ENCODE peak calls at places on chromosomes 6 and 20, in eight cellular contexts. One of them, this sample, is unnamed.
A peak's percentile ranks its signal among the peaks of the same experiment; 100 is the strongest.

GRCh38 chr20:58342104-58342945 is 32.8 kb downstream of the RAB22A start:
- DNase-seq in MM.1S: no peak
- DNase-seq in GM23338: no peak
- DNase-seq in PC-3: peak; percentile 97
- DNase-seq in GM23248: peak; percentile 78
- DNase-seq in neural progenitor cell: no peak
- DNase-seq in hepatocyte: no peak
- DNase-seq in HCT116: no peak
- DNase-seq in this sample: no peak

GRCh38 chr6:56435754-56436153 is 188.4 kb upstream of the COL21A1 start:
- DNase-seq in MM.1S: no peak
- DNase-seq in GM23338: no peak
- DNase-seq in PC-3: no peak
- DNase-seq in GM23248: no peak
- DNase-seq in neural progenitor cell: no peak
- DNase-seq in hepatocyte: no peak
- DNase-seq in HCT116: no peak
- DNase-seq in this sample: no peak

GRCh38 chr6:33595001-33595846 is 15.1 kb upstream of the BAK1 start:
- DNase-seq in MM.1S: no peak
- DNase-seq in GM23338: no peak
- DNase-seq in PC-3: peak; percentile 15
- DNase-seq in GM23248: peak; percentile 72
- DNase-seq in neural progenitor cell: peak; percentile 37
- DNase-seq in hepatocyte: no peak
- DNase-seq in HCT116: no peak
- DNase-seq in this sample: no peak

GRCh38 chr6:134741193-134741521 is 208.7 kb downstream of the ALDH8A1 start:
- DNase-seq in MM.1S: no peak
- DNase-seq in GM23338: peak; percentile 52
- DNase-seq in PC-3: peak; percentile 18
- DNase-seq in GM23248: no peak
- DNase-seq in neural progenitor cell: peak; percentile 32
- DNase-seq in hepatocyte: no peak
- DNase-seq in HCT116: no peak
- DNase-seq in this sample: peak; percentile 9

GRCh38 chr20:35730583-35731468 is 11.2 kb downstream of the RBM39 start:
- DNase-seq in MM.1S: no peak
- DNase-seq in GM23338: no peak
- DNase-seq in PC-3: no peak
- DNase-seq in GM23248: no peak
- DNase-seq in neural progenitor cell: no peak
- DNase-seq in hepatocyte: no peak
- DNase-seq in HCT116: no peak
- DNase-seq in this sample: no peak

GRCh38 chr6:153183925-153184324 is 52.8 kb upstream of the RGS17 start:
- DNase-seq in MM.1S: no peak
- DNase-seq in GM23338: no peak
- DNase-seq in PC-3: no peak
- DNase-seq in GM23248: no peak
- DNase-seq in neural progenitor cell: no peak
- DNase-seq in hepatocyte: no peak
- DNase-seq in HCT116: no peak
- DNase-seq in this sample: no peak

GRCh38 chr6:106608080-106608668 is 21.1 kb downstream of the RTN4IP1 start:
- DNase-seq in MM.1S: peak; percentile 72
- DNase-seq in GM23338: peak; percentile 89
- DNase-seq in PC-3: peak; percentile 76
- DNase-seq in GM23248: peak; percentile 64
- DNase-seq in neural progenitor cell: peak; percentile 65
- DNase-seq in hepatocyte: peak; percentile 70
- DNase-seq in HCT116: peak; percentile 64
- DNase-seq in this sample: peak; percentile 82

GRCh38 chr6:111486921-111487320 is 3.9 kb upstream of the REV3L start:
- DNase-seq in MM.1S: no peak
- DNase-seq in GM23338: no peak
- DNase-seq in PC-3: no peak
- DNase-seq in GM23248: no peak
- DNase-seq in neural progenitor cell: no peak
- DNase-seq in hepatocyte: no peak
- DNase-seq in HCT116: no peak
- DNase-seq in this sample: no peak

GRCh38 chr20:60060593-60060992 is 102.4 kb downstream of the CDH26 start:
- DNase-seq in MM.1S: no peak
- DNase-seq in GM23338: no peak
- DNase-seq in PC-3: no peak
- DNase-seq in GM23248: no peak
- DNase-seq in neural progenitor cell: no peak
- DNase-seq in hepatocyte: peak; percentile 41
- DNase-seq in HCT116: no peak
- DNase-seq in this sample: no peak

DNA sequence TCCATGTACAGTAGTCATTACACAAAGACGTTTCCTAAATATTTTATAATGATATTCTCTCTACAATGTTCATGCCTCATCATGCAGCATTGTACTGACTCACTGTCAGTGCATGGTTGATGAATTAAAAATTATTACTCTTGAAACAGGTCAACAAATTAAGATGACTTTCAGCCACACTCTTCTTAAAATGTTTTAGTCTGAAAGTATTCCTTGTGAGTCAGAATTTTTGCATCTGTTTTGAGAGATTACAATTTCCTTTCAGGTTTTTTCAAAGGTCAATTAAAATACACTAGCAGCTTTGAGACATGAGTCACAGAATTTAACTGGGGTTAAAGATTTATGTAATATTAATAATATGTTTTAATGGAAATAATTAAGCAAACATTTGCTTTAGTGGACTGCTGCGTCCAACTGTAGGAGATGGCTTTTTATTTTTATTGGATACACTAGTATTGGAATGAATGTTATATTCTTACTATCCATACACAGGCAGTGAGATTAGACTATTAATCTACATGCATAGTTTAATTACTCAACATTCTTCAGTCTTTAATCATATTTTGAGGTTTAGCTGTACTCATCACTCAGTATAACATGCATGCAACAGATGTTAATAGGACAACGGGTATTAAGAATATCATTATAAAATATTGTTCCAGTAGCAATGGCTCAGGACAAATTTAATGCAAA is 9.7 kb downstream of the COL12A1 start:
- DNase-seq in MM.1S: no peak
- DNase-seq in GM23338: no peak
- DNase-seq in PC-3: peak; percentile 57
- DNase-seq in GM23248: peak; percentile 79
- DNase-seq in neural progenitor cell: no peak
- DNase-seq in hepatocyte: no peak
- DNase-seq in HCT116: no peak
- DNase-seq in this sample: no peak
- TF ChIP-seq EZH2phosphoT487 in MM.1S: no peak
- TF ChIP-seq EZH2phosphoT487 in GM23338: no peak
- TF ChIP-seq EZH2phosphoT487 in PC-3: no peak
- TF ChIP-seq EZH2phosphoT487 in GM23248: peak; percentile 59
- TF ChIP-seq EZH2phosphoT487 in neural progenitor cell: no peak
- TF ChIP-seq EZH2phosphoT487 in hepatocyte: no peak
- TF ChIP-seq EZH2phosphoT487 in HCT116: no peak
- TF ChIP-seq EZH2phosphoT487 in this sample: no peak

GRCh38 chr6:101878554-101879276 is 485.2 kb downstream of the GRIK2 start:
- DNase-seq in MM.1S: no peak
- DNase-seq in GM23338: no peak
- DNase-seq in PC-3: no peak
- DNase-seq in GM23248: no peak
- DNase-seq in neural progenitor cell: no peak
- DNase-seq in hepatocyte: peak; percentile 7
- DNase-seq in HCT116: no peak
- DNase-seq in this sample: no peak
- TF ChIP-seq EZH2phosphoT487 in MM.1S: no peak
- TF ChIP-seq EZH2phosphoT487 in GM23338: no peak
- TF ChIP-seq EZH2phosphoT487 in PC-3: no peak
- TF ChIP-seq EZH2phosphoT487 in GM23248: no peak
- TF ChIP-seq EZH2phosphoT487 in neural progenitor cell: no peak
- TF ChIP-seq EZH2phosphoT487 in hepatocyte: no peak
- TF ChIP-seq EZH2phosphoT487 in HCT116: no peak
- TF ChIP-seq EZH2phosphoT487 in this sample: no peak

DNA sequence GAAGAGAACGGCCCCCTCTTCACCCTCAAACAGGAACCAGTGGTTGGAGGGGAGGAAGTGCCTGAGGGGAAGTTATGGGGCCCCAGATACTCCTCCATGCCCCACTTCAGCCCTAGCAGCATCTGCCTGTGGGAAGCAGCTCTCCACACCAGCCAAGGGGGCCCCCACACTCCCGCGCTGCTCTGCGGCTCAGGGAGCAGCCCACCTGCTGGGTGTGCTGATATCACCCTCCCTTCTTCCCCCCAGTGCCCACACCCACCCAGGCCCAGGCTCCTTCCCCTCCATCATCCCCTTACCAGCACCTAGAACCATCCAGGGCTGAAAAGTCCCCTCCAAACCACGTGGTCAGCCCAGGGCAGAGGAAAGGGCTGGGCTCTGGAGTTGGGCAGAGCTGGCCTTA is 519 bp downstream of the LST1 start:
- DNase-seq in MM.1S: no peak
- DNase-seq in GM23338: no peak
- DNase-seq in PC-3: no peak
- DNase-seq in GM23248: no peak
- DNase-seq in neural progenitor cell: no peak
- DNase-seq in hepatocyte: no peak
- DNase-seq in HCT116: no peak
- DNase-seq in this sample: peak; percentile 57
- TF ChIP-seq EZH2phosphoT487 in MM.1S: no peak
- TF ChIP-seq EZH2phosphoT487 in GM23338: no peak
- TF ChIP-seq EZH2phosphoT487 in PC-3: no peak
- TF ChIP-seq EZH2phosphoT487 in GM23248: no peak
- TF ChIP-seq EZH2phosphoT487 in neural progenitor cell: no peak
- TF ChIP-seq EZH2phosphoT487 in hepatocyte: no peak
- TF ChIP-seq EZH2phosphoT487 in HCT116: no peak
- TF ChIP-seq EZH2phosphoT487 in this sample: no peak

GRCh38 chr6:141607956-141608355 is 524.8 kb upstream of the GJE1 start:
- DNase-seq in MM.1S: no peak
- DNase-seq in GM23338: no peak
- DNase-seq in PC-3: no peak
- DNase-seq in GM23248: no peak
- DNase-seq in neural progenitor cell: no peak
- DNase-seq in hepatocyte: no peak
- DNase-seq in HCT116: no peak
- DNase-seq in this sample: no peak
- TF ChIP-seq EZH2phosphoT487 in MM.1S: no peak
- TF ChIP-seq EZH2phosphoT487 in GM23338: no peak
- TF ChIP-seq EZH2phosphoT487 in PC-3: no peak
- TF ChIP-seq EZH2phosphoT487 in GM23248: no peak
- TF ChIP-seq EZH2phosphoT487 in neural progenitor cell: no peak
- TF ChIP-seq EZH2phosphoT487 in hepatocyte: no peak
- TF ChIP-seq EZH2phosphoT487 in HCT116: no peak
- TF ChIP-seq EZH2phosphoT487 in this sample: no peak

DNA sequence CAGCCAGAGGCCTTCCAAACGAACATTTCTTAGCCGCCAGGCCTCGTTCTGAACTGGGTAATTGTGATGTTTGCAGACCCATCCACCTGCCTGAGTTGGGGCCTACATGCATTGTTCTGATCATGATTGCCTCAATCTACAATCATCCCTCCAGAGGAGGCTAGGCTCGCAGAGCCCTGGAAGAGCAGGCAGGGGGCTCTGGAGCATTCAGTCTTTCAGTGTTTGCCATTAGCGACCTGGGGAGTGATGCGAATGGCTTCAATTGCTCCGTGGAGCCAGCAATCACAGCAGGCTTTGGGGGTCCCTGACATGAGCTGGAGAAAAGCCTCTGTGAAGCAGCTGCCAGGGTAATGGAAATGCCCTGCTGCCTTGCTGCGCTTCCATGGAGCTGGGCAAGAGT is 22.0 kb downstream of the SNAP25 start:
- DNase-seq in MM.1S: no peak
- DNase-seq in GM23338: peak; percentile 37
- DNase-seq in PC-3: no peak
- DNase-seq in GM23248: no peak
- DNase-seq in neural progenitor cell: peak; percentile 52
- DNase-seq in hepatocyte: no peak
- DNase-seq in HCT116: no peak
- DNase-seq in this sample: no peak
- TF ChIP-seq EZH2phosphoT487 in MM.1S: no peak
- TF ChIP-seq EZH2phosphoT487 in GM23338: no peak
- TF ChIP-seq EZH2phosphoT487 in PC-3: no peak
- TF ChIP-seq EZH2phosphoT487 in GM23248: no peak
- TF ChIP-seq EZH2phosphoT487 in neural progenitor cell: no peak
- TF ChIP-seq EZH2phosphoT487 in hepatocyte: no peak
- TF ChIP-seq EZH2phosphoT487 in HCT116: no peak
- TF ChIP-seq EZH2phosphoT487 in this sample: no peak

GRCh38 chr6:139983555-139984276 is 609.3 kb upstream of the CITED2 start:
- DNase-seq in MM.1S: no peak
- DNase-seq in GM23338: no peak
- DNase-seq in PC-3: peak; percentile 85
- DNase-seq in GM23248: peak; percentile 56
- DNase-seq in neural progenitor cell: no peak
- DNase-seq in hepatocyte: no peak
- DNase-seq in HCT116: no peak
- DNase-seq in this sample: no peak
- TF ChIP-seq EZH2phosphoT487 in MM.1S: no peak
- TF ChIP-seq EZH2phosphoT487 in GM23338: no peak
- TF ChIP-seq EZH2phosphoT487 in PC-3: no peak
- TF ChIP-seq EZH2phosphoT487 in GM23248: no peak
- TF ChIP-seq EZH2phosphoT487 in neural progenitor cell: no peak
- TF ChIP-seq EZH2phosphoT487 in hepatocyte: no peak
- TF ChIP-seq EZH2phosphoT487 in HCT116: no peak
- TF ChIP-seq EZH2phosphoT487 in this sample: no peak

This sample was measured in OCI-LY7.